ENCODE peak calls at places on chromosomes 6 and 20, in six cellular contexts. Z is ovary, N is transverse colon, J is upper lobe of left lung, Y is HepG2, H is tibial nerve. F is an unnamed sample.

GRCh38 chr6:35782424-35782823 is 1.6 kb downstream of the CLPSL1 start:
- DNase-seq in Y (no peak), J (no peak), N (no peak), H (no peak), Z (no peak), F (no peak)

GRCh38 chr6:1834231-1834630 is 224.5 kb downstream of the FOXC1 start:
- DNase-seq in Y (no peak), J (no peak), H (no peak), Z (no peak), N (no peak), F (no peak)

GRCh38 chr6:63805808-63806572 is 170.4 kb downstream of the PHF3 start:
- DNase-seq in Z (no peak), N (no peak), J (peak), Y (peak), H (peak), F (no peak)

GRCh38 chr6:33298773-33299236 is at the start of gene RGL2:
- DNase-seq in N (peak), Z (peak), Y (no peak), H (peak), J (peak), F (peak)

GRCh38 chr20:51119914-51120313 is 97.0 kb upstream of the KCNG1 start:
- DNase-seq in Y (no peak), N (no peak), H (no peak), J (no peak), Z (no peak), F (no peak)

GRCh38 chr6:108903796-108904195 is 55.6 kb downstream of the ARMC2 start:
- DNase-seq in J (no peak), Z (no peak), Y (peak), H (no peak), N (no peak), F (peak)

GRCh38 chr6:79671605-79672266 is 40.6 kb downstream of the SH3BGRL2 start:
- DNase-seq in N (peak), Y (peak), J (peak), H (no peak), Z (peak), F (peak)

GRCh38 chr20:22924949-22925612 is 110.0 kb upstream of the SSTR4 start:
- DNase-seq in Y (no peak), H (no peak), J (peak), Z (no peak), N (no peak), F (no peak)

GRCh38 chr6:3355358-3356055 is 96.8 kb downstream of the PSMG4 start:
- DNase-seq in H (peak), N (peak), Z (peak), J (peak), Y (no peak), F (no peak)

GRCh38 chr6:109212683-109213082 is 117.4 kb downstream of the CEP57L1 start:
- DNase-seq in J (no peak), Y (no peak), N (no peak), H (no peak), Z (no peak), F (no peak)

GRCh38 chr20:56299362-56299761 is 50.8 kb downstream of the MC3R start:
- DNase-seq in Y (no peak), Z (no peak), H (no peak), J (no peak), N (no peak), F (no peak)

GRCh38 chr6:47420394-47421371 is 56.9 kb upstream of the CD2AP start:
- DNase-seq in H (no peak), N (no peak), Y (no peak), Z (no peak), J (no peak), F (no peak)

GRCh38 chr6:52999456-52999855 is 4.4 kb upstream of the GSTA4 start:
- DNase-seq in N (no peak), J (no peak), Y (no peak), Z (no peak), H (no peak), F (no peak)

GRCh38 chr6:36130672-36131516 is 581 bp downstream of the MAPK13 start:
- DNase-seq in Y (peak), J (peak), Z (peak), H (no peak), N (peak), F (peak)

GRCh38 chr6:170086639-170087420 is 204.0 kb downstream of the DLL1 start:
- DNase-seq in J (peak), Z (peak), H (no peak), Y (no peak), N (peak), F (peak)

GRCh38 chr6:143027058-143027457 is 33.6 kb upstream of the AIG1 start:
- DNase-seq in J (peak), N (peak), Z (peak), Y (peak), H (peak), F (peak)

GRCh38 chr20:5195655-5196054 is 68.8 kb downstream of the CDS2 start:
- DNase-seq in Z (no peak), Y (no peak), N (no peak), J (no peak), H (no peak), F (no peak)

GRCh38 chr20:48564997-48565396 is 262.8 kb downstream of the PREX1 start:
- DNase-seq in Y (no peak), N (no peak), H (no peak), Z (no peak), J (no peak), F (no peak)

GRCh38 chr6:68139130-68139529 is 496.0 kb upstream of the ADGRB3 start:
- DNase-seq in J (no peak), H (no peak), Y (no peak), Z (no peak), N (no peak), F (no peak)

GRCh38 chr6:30515967-30516753 is 26.9 kb downstream of the HLA-E start:
- DNase-seq in N (peak), J (peak), H (peak), Y (peak), Z (peak), F (peak)

GRCh38 chr6:33419580-33420492 is at the start of gene SYNGAP1:
- DNase-seq in N (peak), H (peak), Z (peak), J (no peak), Y (no peak), F (no peak)

GRCh38 chr6:91669154-91669903 is 1082.5 kb upstream of the MAP3K7 start:
- DNase-seq in Y (no peak), N (no peak), H (no peak), Z (no peak), J (no peak), F (no peak)

GRCh38 chr6:2361195-2361594 is 115.8 kb upstream of the GMDS start:
- DNase-seq in J (no peak), H (no peak), N (no peak), Y (no peak), Z (no peak), F (no peak)

GRCh38 chr6:93962566-93962965 is 543.2 kb upstream of the EPHA7 start:
- DNase-seq in J (no peak), Y (no peak), H (no peak), N (no peak), Z (no peak), F (no peak)

GRCh38 chr6:112202639-112203341 is 51.6 kb downstream of the LAMA4 start:
- DNase-seq in Y (no peak), H (no peak), J (no peak), N (no peak), Z (no peak), F (no peak)

GRCh38 chr6:24547243-24547642 is 52.5 kb downstream of the ALDH5A1 start:
- DNase-seq in J (no peak), Z (no peak), Y (peak), H (no peak), N (no peak), F (no peak)

GRCh38 chr20:12049125-12049524 is 131.4 kb downstream of the BTBD3 start:
- DNase-seq in Z (no peak), N (no peak), Y (no peak), H (no peak), J (no peak), F (no peak)

GRCh38 chr6:5344038-5344437 is 82.7 kb downstream of the FARS2 start:
- DNase-seq in Y (no peak), H (no peak), J (no peak), Z (no peak), N (no peak), F (no peak)

GRCh38 chr20:63533388-63533787 is 3.8 kb downstream of the PTK6 start:
- DNase-seq in H (no peak), Y (no peak), Z (no peak), N (no peak), J (no peak), F (no peak)

GRCh38 chr6:137416376-137417109 is 77.7 kb downstream of the OLIG3 start:
- DNase-seq in Z (no peak), H (peak), N (no peak), J (no peak), Y (no peak), F (no peak)

GRCh38 chr6:164690241-164690640 is 619.2 kb downstream of the C6orf118 start:
- DNase-seq in Y (no peak), Z (no peak), H (no peak), N (no peak), J (no peak), F (no peak)

DNA sequence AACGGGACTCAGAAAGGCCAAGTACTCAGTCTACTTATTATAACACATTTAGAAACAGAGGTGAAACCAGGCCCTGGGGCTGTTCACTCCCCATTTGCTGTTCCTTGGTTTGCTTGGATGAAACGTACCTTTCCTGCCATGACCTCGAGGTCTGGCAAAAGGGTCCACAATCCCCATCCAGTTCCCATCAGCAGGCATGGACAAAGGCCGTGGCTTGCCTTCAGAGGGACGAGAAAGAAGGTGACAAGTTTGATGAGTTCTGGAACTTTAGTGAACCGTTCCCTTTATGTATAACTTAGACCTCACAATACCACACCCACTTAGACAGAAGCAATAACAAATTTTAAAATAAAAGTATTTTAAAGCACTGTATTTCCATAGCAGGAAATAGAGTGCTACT is 53.6 kb upstream of the IPCEF1 start:
- DNase-seq in Y (no peak), Z (no peak), H (no peak), J (no peak), N (no peak), F (no peak)
- H3K4me3 ChIP-seq in Y (no peak), Z (no peak), H (no peak), J (no peak), N (no peak), F (no peak)

GRCh38 chr6:136405410-136406029 is 115.9 kb upstream of the BCLAF1 start:
- DNase-seq in Y (no peak), H (no peak), N (peak), J (peak), Z (no peak), F (no peak)
- TF ChIP-seq EP300 in Y (no peak), H (no peak), N (no peak), J (no peak), Z (no peak), F (no peak)

GRCh38 chr6:26743157-26743821 is 83.7 kb upstream of the ZNF322 start:
- DNase-seq in Z (no peak), N (no peak), H (no peak), Y (no peak), J (no peak), F (no peak)
- H3K27ac ChIP-seq in Z (no peak), N (no peak), H (no peak), Y (no peak), J (no peak), F (no peak)

GRCh38 chr6:156398371-156398770 is 378.8 kb upstream of the ARID1B start:
- DNase-seq in Z (no peak), J (no peak), H (no peak), Y (no peak), N (no peak), F (no peak)

GRCh38 chr6:156396068-156396771 is 381.0 kb upstream of the ARID1B start:
- DNase-seq in N (no peak), Y (no peak), J (no peak), Z (no peak), H (no peak), F (no peak)

GRCh38 chr6:156396791-156397418 is 380.3 kb upstream of the ARID1B start:
- DNase-seq in J (no peak), N (no peak), Z (no peak), Y (no peak), H (no peak), F (no peak)

GRCh38 chr6:156391977-156392376 is 385.2 kb upstream of the ARID1B start:
- DNase-seq in N (no peak), Y (no peak), H (no peak), J (no peak), Z (no peak), F (no peak)

GRCh38 chr6:156395276-156395675 is 381.9 kb upstream of the ARID1B start:
- DNase-seq in H (no peak), J (no peak), Z (no peak), Y (no peak), N (peak), F (peak)
- H3K4me3 ChIP-seq in H (no peak), J (no peak), Z (no peak), Y (no peak), N (no peak), F (no peak)

GRCh38 chr6:90459225-90459758 is 127.6 kb downstream of the MAP3K7 start:
- DNase-seq in Y (no peak), H (no peak), J (no peak), N (no peak), Z (no peak), F (no peak)
- TF ChIP-seq EP300 in Y (no peak), H (no peak), J (no peak), N (no peak), Z (no peak), F (no peak)

DNA sequence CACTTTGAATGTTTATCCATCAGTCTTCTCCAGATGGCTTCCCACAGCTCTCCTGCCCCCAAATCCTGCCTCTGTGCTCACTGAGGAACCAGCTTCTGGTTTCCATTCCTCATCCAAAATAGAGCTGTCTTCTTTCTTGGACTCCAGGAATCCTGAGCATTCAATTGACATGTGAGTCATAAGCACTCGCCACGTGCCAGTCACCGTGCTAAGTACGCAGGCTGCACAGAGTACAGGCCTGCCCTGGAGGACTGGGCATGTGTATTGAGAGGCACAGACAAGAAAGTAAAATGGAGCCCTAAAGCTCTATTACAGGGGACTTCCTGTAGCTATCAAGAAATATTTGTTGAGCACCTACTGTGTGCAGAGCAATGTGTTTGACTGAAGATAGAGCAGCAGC is 39.7 kb upstream of the LRFN2 start:
- DNase-seq in Z (no peak), J (no peak), N (no peak), Y (no peak), H (no peak), F (no peak)
- H3K27ac ChIP-seq in Z (no peak), J (no peak), N (no peak), Y (no peak), H (no peak), F (no peak)

GRCh38 chr20:142290-142689 is at the start of gene DEFB126:
- DNase-seq in Y (no peak), Z (no peak), H (no peak), N (no peak), J (no peak), F (no peak)

GRCh38 chr20:137668-138131 is 4.7 kb upstream of the DEFB126 start:
- DNase-seq in Z (no peak), J (no peak), N (no peak), H (no peak), Y (peak), F (no peak)
- H3K4me3 ChIP-seq in Z (no peak), J (no peak), N (no peak), H (no peak), Y (peak), F (no peak)

F was measured in stomach.